ENCODE peak calls at places on chromosomes 7 and 10, in seven cellular contexts. S is fibroblast of the aortic adventitia, O is mammary epithelial cell, C is heart right ventricle, V is A549, Z is HFFc6, W is ascending aorta. K is an unnamed sample.

GRCh38 chr7:99098824-99099498 is 44.9 kb downstream of the SMURF1 start:
- DNase-seq in Z (peak; percentile 39), V (peak; percentile 76), W (no peak), S (peak; percentile 71), O (peak; percentile 67), C (no peak), K (no peak)

GRCh38 chr10:36303896-36304295 is 661.8 kb upstream of the FZD8 start:
- DNase-seq in S (no peak), W (no peak), Z (no peak), O (peak; percentile 62), C (no peak), V (no peak), K (no peak)

GRCh38 chr10:31927597-31928530 is 767 bp downstream of the ARHGAP12 start:
- DNase-seq in S (peak; percentile 56), O (peak; percentile 52), Z (peak; percentile 43), C (peak; percentile 45), W (no peak), V (peak; percentile 77), K (peak; percentile 74)

GRCh38 chr7:96547371-96547811 is 162.3 kb downstream of the SEM1 start:
- DNase-seq in S (no peak), O (peak; percentile 15), V (no peak), W (no peak), C (no peak), Z (no peak), K (no peak)

GRCh38 chr10:45373783-45374450 is at the start of gene ALOX5:
- DNase-seq in C (peak; percentile 77), S (no peak), W (no peak), O (no peak), V (no peak), Z (no peak), K (peak; percentile 76)

GRCh38 chr10:74910604-74911355 is 84.4 kb downstream of the KAT6B start:
- DNase-seq in S (peak; percentile 23), Z (peak; percentile 18), W (no peak), O (no peak), V (no peak), C (no peak), K (no peak)

GRCh38 chr10:20970708-20971107 is 73.6 kb upstream of the NEBL start:
- DNase-seq in O (no peak), C (no peak), S (no peak), V (no peak), Z (no peak), W (no peak), K (no peak)

GRCh38 chr10:17423641-17424186 is 30.7 kb downstream of the ST8SIA6 start:
- DNase-seq in O (no peak), W (no peak), S (no peak), Z (no peak), V (no peak), C (no peak), K (no peak)

GRCh38 chr7:391411-391951 is 101.5 kb downstream of the FOXL3 start:
- DNase-seq in W (no peak), O (peak; percentile 74), V (no peak), Z (no peak), C (no peak), S (no peak), K (no peak)

DNA sequence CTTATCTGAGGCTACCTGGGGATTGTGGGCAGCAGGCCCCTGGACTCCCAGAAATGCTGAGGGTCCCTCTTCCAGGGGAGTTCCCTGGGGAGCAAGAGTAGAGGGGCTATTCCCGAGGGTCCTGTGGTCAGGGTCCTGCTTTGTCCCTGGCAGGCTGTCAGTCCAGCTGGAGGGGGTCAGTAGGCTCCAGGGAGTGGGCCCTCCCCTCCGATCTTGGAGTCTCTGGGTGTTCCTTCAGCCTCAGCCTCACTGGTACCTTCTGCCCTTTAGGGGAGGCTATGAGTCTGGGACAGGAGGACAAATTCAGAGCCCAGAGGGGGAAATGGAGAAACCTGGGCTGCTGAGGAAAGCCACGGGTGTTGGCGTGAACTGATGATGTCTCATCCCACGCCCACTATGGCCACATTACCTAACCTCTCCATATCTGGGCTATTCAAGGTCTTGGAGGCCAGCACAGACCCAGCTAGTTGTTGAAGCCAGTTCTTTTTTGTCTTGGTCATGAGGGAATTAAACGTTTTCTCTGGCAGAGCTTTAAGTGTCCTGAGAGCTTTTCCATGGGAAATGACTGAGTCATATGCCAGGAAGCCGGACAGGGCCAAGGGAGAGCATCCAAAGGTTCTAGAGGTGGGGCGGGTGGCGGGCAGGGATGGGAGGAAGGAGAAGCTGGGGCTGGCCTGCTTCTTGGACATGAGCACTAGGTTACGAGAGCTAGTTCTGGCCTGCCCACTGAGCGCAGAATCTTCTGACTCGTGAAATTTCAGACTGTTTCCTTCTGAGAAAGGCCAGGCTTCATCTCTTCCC is 6.2 kb downstream of the CALHM2 start:
- DNase-seq in O (no peak), Z (peak; percentile 74), S (peak; percentile 97), C (peak; percentile 82), W (peak; percentile 49), V (no peak), K (no peak)
- TF ChIP-seq CTCF in O (no peak), Z (no peak), S (no peak), C (no peak), W (no peak), V (no peak), K (no peak)

DNA sequence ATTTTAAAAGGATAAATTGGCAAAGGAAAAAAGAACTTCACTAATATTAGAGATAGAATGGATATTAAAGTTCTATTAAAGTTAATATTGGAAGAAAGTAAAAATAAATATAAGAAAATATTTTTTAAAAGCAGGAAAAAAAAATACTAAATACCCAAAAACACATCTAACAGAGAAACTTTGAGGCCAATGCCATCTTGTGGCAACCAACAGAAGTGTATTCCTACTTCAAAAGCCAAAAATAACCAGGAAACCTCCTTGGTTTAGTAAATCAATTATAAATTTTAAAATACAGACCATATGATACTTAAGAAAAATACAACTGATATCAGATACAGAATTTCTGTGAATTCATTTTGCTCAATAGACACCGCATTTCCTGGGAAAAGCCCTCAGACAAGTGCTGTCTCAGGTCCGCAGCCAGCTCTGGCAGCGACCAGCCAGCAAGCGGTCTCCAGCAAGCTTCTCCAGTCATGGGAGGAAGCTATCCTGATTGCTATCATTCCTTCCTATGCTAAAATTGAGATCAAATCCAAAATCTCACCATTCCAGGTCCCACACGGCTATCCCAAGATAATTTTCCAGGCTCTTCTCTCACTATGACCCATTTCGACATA is 65.3 kb downstream of the LMBR1 start:
- DNase-seq in Z (peak; percentile 37), W (no peak), C (no peak), O (no peak), S (peak; percentile 53), V (peak; percentile 39), K (no peak)
- TF ChIP-seq CTCF in Z (peak; percentile 79), W (peak; percentile 16), C (peak; percentile 66), O (peak; percentile 48), S (peak; percentile 72), V (peak; percentile 62), K (peak; percentile 63)

DNA sequence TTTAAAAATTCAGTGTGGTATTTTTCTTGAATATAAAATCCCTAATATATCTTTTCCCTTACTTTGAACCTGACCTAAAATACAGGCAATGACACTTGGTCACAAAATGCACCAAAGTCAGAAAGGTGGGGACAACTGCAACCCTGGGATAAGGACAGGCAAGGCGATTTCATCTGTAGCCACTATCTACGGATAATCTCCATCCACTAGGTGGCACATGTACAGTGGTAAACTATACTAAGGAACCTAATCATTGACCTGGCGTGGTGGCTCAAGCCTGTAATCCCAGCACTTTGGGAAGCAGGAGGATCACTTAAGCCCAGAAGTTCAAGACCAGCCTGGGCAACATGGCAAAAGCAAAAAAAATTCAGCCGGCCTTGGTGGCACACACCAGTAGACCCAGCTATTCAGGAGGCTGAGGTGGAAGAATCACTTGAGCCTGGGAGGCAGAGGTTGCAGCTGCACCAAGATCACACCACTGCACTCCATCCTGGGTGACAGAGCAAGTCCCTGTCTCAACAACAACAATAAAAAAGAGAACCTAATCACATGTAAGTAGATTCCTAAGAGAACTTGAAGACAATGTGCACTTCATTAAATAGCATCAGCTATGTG is 98.9 kb downstream of the KMT2C start:
- DNase-seq in S (peak; percentile 70), V (peak; percentile 71), W (no peak), C (no peak), Z (peak; percentile 41), O (peak; percentile 37), K (peak; percentile 10)
- TF ChIP-seq CTCF in S (peak; percentile 55), V (peak; percentile 70), W (peak; percentile 42), C (peak; percentile 64), Z (peak; percentile 77), O (peak; percentile 54), K (peak; percentile 41)

DNA sequence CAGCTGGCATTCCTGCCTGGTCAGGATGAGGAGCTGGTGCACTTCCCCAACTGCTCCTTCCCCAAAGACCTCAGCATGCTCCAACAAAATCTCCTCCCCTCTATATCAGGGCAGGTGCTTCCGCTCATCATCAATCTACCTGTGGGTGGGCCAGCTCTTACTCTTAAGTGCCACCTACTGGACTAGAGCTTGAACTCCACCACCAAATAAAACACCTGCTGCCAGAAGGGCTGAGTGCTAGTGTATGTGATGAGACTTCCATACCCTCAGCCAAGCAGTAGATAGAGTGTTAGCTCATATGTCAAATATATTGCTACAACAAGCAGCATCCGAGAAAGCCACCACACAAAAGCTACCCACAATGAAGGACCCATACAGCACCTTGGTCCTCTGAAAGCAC is 264.3 kb downstream of the RNLS start:
- DNase-seq in O (peak; percentile 15), W (no peak), C (no peak), S (no peak), V (peak; percentile 39), Z (no peak), K (no peak)
- TF ChIP-seq CTCF in O (peak; percentile 32), W (no peak), C (peak; percentile 25), S (peak; percentile 26), V (no peak), Z (peak; percentile 61), K (no peak)

DNA sequence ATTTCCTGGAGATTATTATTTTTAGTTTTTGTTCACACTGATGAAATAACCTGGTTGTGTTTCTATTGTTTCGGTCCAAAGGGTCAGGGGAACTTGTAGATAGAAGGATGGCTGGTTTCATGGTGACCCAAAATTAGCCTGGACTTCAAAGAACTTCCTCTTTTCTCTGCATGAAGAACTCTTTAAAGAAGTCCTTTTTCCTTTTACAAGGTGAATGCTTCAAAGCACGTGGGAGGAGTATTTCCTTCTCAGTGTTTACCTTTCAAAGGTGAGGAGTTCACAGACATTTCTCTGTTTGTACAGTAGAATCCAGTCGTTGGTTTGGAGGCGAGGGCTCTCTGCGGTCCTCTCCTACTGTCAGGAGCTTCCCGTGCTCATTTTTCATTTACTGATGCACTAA is 561.7 kb downstream of the GATA3 start:
- DNase-seq in W (no peak), S (no peak), V (peak; percentile 61), C (no peak), Z (no peak), O (no peak), K (no peak)
- TF ChIP-seq CTCF in W (no peak), S (no peak), V (no peak), C (no peak), Z (no peak), O (no peak), K (no peak)

DNA sequence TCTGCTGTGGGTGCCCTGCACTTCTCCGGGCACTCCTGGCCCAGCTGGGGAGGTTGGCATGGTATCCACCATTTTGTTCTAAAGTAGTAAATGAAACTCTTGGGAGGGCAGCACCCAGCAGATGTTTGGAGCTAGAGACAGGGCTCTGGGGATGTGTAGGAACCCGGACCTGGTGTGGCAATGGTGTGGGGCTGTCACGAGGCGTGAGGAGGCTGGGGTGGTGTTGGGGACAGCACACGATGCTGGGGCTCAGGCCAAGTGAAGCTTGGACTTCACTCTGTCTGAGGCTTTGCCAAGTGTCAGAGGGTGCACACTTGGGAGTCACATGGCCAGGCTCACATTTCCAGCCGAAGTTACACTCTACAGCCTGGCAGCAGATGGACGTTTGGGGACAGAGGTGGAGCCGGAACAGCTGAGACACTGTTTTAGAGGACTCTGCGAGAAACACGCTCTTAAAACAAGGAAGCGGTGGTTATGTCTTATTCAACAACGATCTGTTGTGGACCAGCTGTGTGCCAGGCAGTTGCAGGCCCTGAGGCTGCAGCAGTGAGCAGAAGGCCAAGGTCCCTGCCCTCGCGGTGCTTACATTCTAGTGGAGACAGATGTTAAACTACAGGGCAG is 118.2 kb downstream of the CUX1 start:
- DNase-seq in O (no peak), S (no peak), V (no peak), W (no peak), Z (no peak), C (peak; percentile 67), K (no peak)
- TF ChIP-seq CTCF in O (no peak), S (no peak), V (no peak), W (no peak), Z (no peak), C (no peak), K (no peak)